ENCODE peak calls at places on chromosomes 4 and X, in nine cellular contexts. U, P, T, D, V, F, S, Q and O are unnamed samples. For H3K4me1, the result is how much of the 10 kb centered on the place peaks cover.

GRCh38 chr4:83282049-83282535 is 2.5 kb downstream of the COQ2 start:
- DNase-seq in U (peak), D (no peak), S (peak), T (peak), F (no peak), P (peak), Q (peak), V (no peak), O (no peak)

GRCh38 chrX:134712272-134712671 is 54.0 kb upstream of the PLAC1 start:
- DNase-seq in D (no peak), P (no peak), F (no peak), Q (no peak), S (no peak), T (no peak), U (no peak), V (no peak), O (no peak)

GRCh38 chr4:97238956-97239698 is 904.1 kb downstream of the STPG2 start:
- DNase-seq in D (no peak), T (no peak), S (no peak), U (no peak), Q (no peak), V (no peak), F (no peak), P (no peak), O (no peak)

GRCh38 chrX:53263597-53264094 is 17.7 kb downstream of the IQSEC2 start:
- DNase-seq in Q (no peak), P (peak), V (no peak), F (no peak), T (peak), S (peak), U (peak), D (no peak), O (peak)

GRCh38 chr4:38957947-38958346 is 74.3 kb downstream of the TMEM156 start:
- DNase-seq in D (no peak), T (no peak), F (no peak), V (no peak), U (no peak), Q (no peak), P (no peak), S (no peak), O (no peak)

GRCh38 chrX:51098046-51098445 is 187.5 kb downstream of the BMP15 start:
- DNase-seq in Q (no peak), V (no peak), D (no peak), P (no peak), T (no peak), S (no peak), U (no peak), F (no peak), O (no peak)

GRCh38 chrX:53048169-53049126 is at the start of gene GPR173:
- DNase-seq in Q (no peak), U (peak), F (peak), T (peak), V (no peak), P (no peak), D (no peak), S (no peak), O (no peak)

GRCh38 chr4:68907788-68908700 is 43.6 kb downstream of the UGT2A3 start:
- DNase-seq in S (no peak), U (no peak), Q (no peak), P (no peak), V (no peak), D (no peak), T (peak), F (no peak), O (no peak)

GRCh38 chrX:136318166-136318565 is 17.4 kb downstream of the ADGRG4 start:
- DNase-seq in V (no peak), Q (no peak), U (no peak), T (no peak), F (no peak), S (no peak), D (no peak), P (no peak), O (no peak)

GRCh38 chrX:43813898-43814297 is 68.4 kb downstream of the MAOB start:
- DNase-seq in S (peak), P (peak), Q (no peak), D (no peak), V (peak), F (no peak), U (no peak), T (peak), O (no peak)

GRCh38 chr4:186676531-186677158 is 47.0 kb downstream of the FAT1 start:
- DNase-seq in S (no peak), P (no peak), U (no peak), T (peak), F (no peak), V (no peak), D (no peak), Q (peak), O (no peak)

GRCh38 chrX:3550160-3550765 is 163.2 kb downstream of the PRKX start:
- DNase-seq in F (no peak), V (no peak), Q (no peak), P (peak), S (no peak), T (peak), D (no peak), U (no peak), O (no peak)

GRCh38 chrX:65644621-65645287 is 22.7 kb upstream of the MSN start:
- DNase-seq in T (peak), V (peak), Q (no peak), U (peak), F (peak), S (peak), D (peak), P (peak), O (no peak)

GRCh38 chr4:150033937-150034336 is 44.3 kb upstream of the DCLK2 start:
- DNase-seq in F (no peak), T (peak), S (no peak), D (no peak), U (peak), P (no peak), V (no peak), Q (no peak), O (no peak)

GRCh38 chrX:46860536-46860935 is 23.7 kb downstream of the RP2 start:
- DNase-seq in F (no peak), S (no peak), P (no peak), Q (no peak), D (no peak), T (no peak), V (no peak), U (no peak), O (no peak)

GRCh38 chr4:146193628-146194027 is 18.1 kb downstream of the LSM6 start:
- DNase-seq in U (no peak), P (no peak), D (no peak), T (no peak), F (no peak), Q (no peak), V (no peak), S (no peak), O (no peak)

GRCh38 chrX:108396188-108396885 is 41.9 kb downstream of the COL4A6 start:
- DNase-seq in F (no peak), U (peak), Q (no peak), T (peak), V (no peak), D (no peak), S (peak), P (no peak), O (no peak)

GRCh38 chr4:34323549-34324325 is 1920.6 kb downstream of the ARAP2 start:
- DNase-seq in V (no peak), P (no peak), T (no peak), D (no peak), U (no peak), S (no peak), Q (no peak), F (no peak), O (no peak)

GRCh38 chr4:64539234-64539849 is 130.1 kb upstream of the TECRL start:
- DNase-seq in P (peak), S (peak), V (no peak), D (peak), F (no peak), T (peak), U (peak), Q (peak), O (peak)

GRCh38 chrX:1205681-1206611 is 6.5 kb downstream of the CRLF2 start:
- DNase-seq in D (no peak), S (peak), Q (no peak), T (peak), V (no peak), P (peak), U (peak), F (no peak), O (peak)

GRCh38 chrX:43349363-43349762 is 306.7 kb upstream of the MAOA start:
- DNase-seq in Q (peak), T (no peak), S (peak), U (peak), P (peak), F (no peak), D (peak), V (no peak), O (peak)

GRCh38 chrX:19670321-19670750 is 155.0 kb upstream of the MAP3K15 start:
- DNase-seq in T (no peak), S (no peak), F (no peak), Q (peak), V (peak), P (no peak), D (no peak), U (no peak), O (no peak)

GRCh38 chr4:2924286-2924685 is 38.9 kb downstream of the NOP14 start:
- DNase-seq in P (no peak), Q (no peak), U (no peak), S (no peak), T (no peak), V (peak), F (peak), D (no peak), O (no peak)

GRCh38 chrX:102624105-102624504 is 24.8 kb downstream of the ARMCX5 start:
- DNase-seq in T (peak), F (no peak), P (no peak), S (no peak), Q (no peak), D (no peak), V (no peak), U (no peak), O (no peak)

GRCh38 chr4:85734446-85734845 is 259.5 kb downstream of the ARHGAP24 start:
- DNase-seq in Q (peak), F (no peak), U (peak), T (peak), D (no peak), S (peak), P (no peak), V (no peak), O (no peak)

GRCh38 chr4:86895692-86896488 is 3.7 kb upstream of the C4orf36 start:
- DNase-seq in F (no peak), D (no peak), S (peak), U (peak), V (no peak), Q (no peak), T (peak), P (peak), O (peak)

GRCh38 chrX:24334473-24334872 is 20.6 kb upstream of the SUPT20HL2 start:
- DNase-seq in D (no peak), F (no peak), U (no peak), T (peak), V (no peak), S (no peak), P (no peak), Q (no peak), O (no peak)

GRCh38 chr4:84852081-84852480 is 114.4 kb downstream of the WDFY3 start:
- DNase-seq in T (peak), P (no peak), V (no peak), F (no peak), Q (no peak), S (peak), U (peak), D (no peak), O (no peak)

GRCh38 chr4:89152972-89153371 is 41.6 kb downstream of the TIGD2 start:
- DNase-seq in S (no peak), V (no peak), F (no peak), Q (no peak), D (no peak), T (peak), P (no peak), U (no peak), O (no peak)

GRCh38 chr4:78659264-78659663 is 107.7 kb downstream of the ANXA3 start:
- DNase-seq in U (peak), V (no peak), F (no peak), T (peak), D (no peak), S (no peak), P (no peak), Q (no peak), O (no peak)

GRCh38 chr4:53695540-53696463 is 104.5 kb upstream of the LNX1 start:
- DNase-seq in P (no peak), U (no peak), F (no peak), T (no peak), S (no peak), V (no peak), D (no peak), Q (peak), O (no peak)

GRCh38 chr4:179225594-179225993 is 1783.4 kb upstream of the AGA start:
- DNase-seq in T (peak), S (no peak), F (no peak), D (no peak), V (no peak), U (no peak), P (no peak), Q (no peak), O (no peak)

GRCh38 chrX:80021611-80022010 is 7.1 kb downstream of the TBX22 start:
- DNase-seq in F (no peak), P (no peak), D (no peak), U (no peak), Q (no peak), S (no peak), V (no peak), T (no peak), O (no peak)

GRCh38 chrX:136541294-136541693 is 9.3 kb downstream of the VGLL1 start:
- DNase-seq in Q (peak), U (no peak), S (no peak), F (no peak), V (no peak), D (no peak), P (peak), T (no peak), O (no peak)

GRCh38 chr4:1410491-1411325 is 4.5 kb upstream of the NKX1-1 start:
- DNase-seq in U (peak), P (peak), Q (no peak), V (peak), T (peak), F (peak), S (no peak), D (no peak), O (no peak)

GRCh38 chr4:11805837-11806236 is 377.1 kb upstream of the HS3ST1 start:
- DNase-seq in S (peak), Q (no peak), P (no peak), V (no peak), U (peak), D (no peak), T (peak), F (no peak), O (peak)

GRCh38 chrX:41300758-41301437 is 33.1 kb upstream of the DDX3X start:
- DNase-seq in P (peak), U (peak), D (no peak), S (no peak), F (no peak), V (no peak), Q (no peak), T (peak), O (no peak)

DNA sequence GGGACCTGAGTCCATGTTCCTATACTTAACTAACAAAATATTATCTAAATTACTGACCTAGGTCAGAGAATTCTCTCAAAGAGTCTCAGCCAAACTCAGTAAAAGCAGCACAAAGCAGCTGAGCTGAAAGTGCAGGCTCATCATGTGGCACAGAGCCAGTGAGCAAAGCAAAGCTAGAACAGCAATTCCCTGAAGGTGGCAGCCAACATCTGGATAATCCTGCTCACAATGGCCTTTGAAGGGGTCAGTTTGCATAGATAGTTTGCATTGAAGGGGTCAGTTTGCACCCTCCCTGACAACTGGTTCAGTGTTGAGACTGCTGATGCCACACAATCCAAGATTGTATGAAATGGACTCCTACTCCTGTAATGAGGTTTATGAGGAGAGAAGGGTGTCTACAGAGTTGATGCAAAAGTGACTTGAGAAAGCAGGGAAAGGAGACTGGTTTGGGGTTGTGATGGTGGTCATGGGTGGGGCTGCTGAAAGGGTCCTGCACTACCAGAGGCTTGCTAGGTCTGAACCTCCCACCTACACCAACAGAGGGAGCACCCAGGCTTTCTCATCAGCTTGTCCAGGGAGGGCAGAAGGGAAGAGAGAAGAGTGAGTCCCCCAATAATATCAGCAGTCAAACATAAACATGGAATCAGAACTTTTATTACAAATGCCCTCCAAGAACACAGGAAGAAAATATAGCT is 39.7 kb downstream of the TRIM61 start:
- DNase-seq in S (no peak), V (peak), T (no peak), U (no peak), D (no peak), P (peak), F (no peak), Q (no peak), O (no peak)
- H3K4me3 ChIP-seq in S (no peak), V (no peak), T (no peak), U (no peak), D (no peak), P (no peak), F (no peak), Q (no peak), O (no peak)

DNA sequence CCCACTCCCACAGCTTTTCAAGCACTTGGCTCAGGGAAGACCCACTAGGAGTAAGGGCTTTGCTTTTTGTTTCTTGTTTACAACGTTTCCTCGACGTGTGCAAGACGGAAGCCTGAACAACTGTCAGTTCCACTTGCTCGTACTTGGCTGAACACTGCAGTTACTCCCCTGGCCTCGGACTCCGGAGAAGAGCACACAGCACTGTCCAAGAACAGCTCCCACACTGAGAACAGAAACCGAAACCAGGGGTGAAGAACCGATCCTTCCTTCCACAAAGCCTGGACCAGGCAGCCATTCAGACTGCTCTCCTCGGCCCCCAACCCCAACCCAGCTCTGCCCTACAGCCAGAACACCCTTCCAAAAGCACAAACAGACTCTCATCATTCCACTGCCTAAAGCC is 25.5 kb downstream of the IRF2 start:
- DNase-seq in U (peak), P (no peak), Q (no peak), V (peak), D (peak), F (no peak), T (peak), S (no peak), O (no peak)
- H3K4me1 ChIP-seq in U (under half), P (under half), Q (under half), V (half or more), D (under half), F (half or more), T (under half), S (under half), O (under half)

DNA sequence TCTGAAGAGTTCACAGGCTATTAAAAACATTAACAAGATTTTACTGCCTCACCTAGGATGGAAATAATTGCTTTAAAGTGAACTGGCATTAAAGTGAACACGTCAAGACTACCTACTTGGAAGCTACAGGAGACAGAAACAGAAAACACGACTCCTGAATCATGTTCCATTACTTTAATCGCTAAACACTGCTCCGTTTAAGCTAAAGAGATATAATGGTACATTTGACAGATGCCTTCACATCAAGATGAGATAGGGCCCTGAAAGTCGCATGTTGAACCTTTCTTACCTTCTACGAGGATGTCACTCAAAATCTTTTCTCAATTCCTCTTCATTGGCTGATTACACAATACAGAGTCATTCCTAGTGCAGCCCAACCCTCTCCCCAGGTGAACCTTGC is 206.3 kb upstream of the GATB start:
- DNase-seq in S (no peak), P (no peak), D (no peak), Q (no peak), T (no peak), U (no peak), V (no peak), F (no peak), O (no peak)
- H3K4me3 ChIP-seq in S (no peak), P (no peak), D (no peak), Q (no peak), T (no peak), U (no peak), V (no peak), F (no peak), O (no peak)

DNA sequence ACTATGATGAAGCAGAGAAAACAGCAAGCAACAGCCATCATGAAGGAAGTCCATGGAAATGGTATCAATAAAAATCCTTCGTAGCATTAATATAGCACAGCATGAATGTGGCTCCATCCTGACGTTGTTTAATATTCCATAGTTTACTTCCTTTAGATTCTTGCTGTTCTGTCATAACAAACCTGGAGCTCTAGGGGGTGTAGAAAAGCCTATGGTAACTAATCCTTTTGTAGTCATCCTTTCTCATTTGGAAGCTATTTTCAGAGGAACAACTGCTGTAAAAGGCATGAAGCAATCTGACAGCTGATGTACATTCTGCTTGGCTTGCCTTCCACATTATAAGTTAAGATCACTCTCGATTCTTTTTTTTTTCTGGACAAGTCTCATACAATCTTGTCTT is 909 bp downstream of the MYOZ2 start:
- DNase-seq in D (no peak), F (no peak), T (no peak), V (no peak), U (no peak), P (no peak), S (no peak), Q (no peak), O (no peak)
- H3K4me1 ChIP-seq in D (under half), F (under half), T (under half), V (under half), U (under half), P (under half), S (under half), Q (under half), O (under half)

GRCh38 chr4:80188457-80188800 is 8.9 kb upstream of the PRDM8 start:
- DNase-seq in Q (no peak), S (no peak), U (no peak), T (no peak), F (no peak), V (no peak), D (no peak), P (no peak), O (no peak)

GRCh38 chr4:80189956-80190671 is 7.2 kb upstream of the PRDM8 start:
- DNase-seq in S (no peak), V (peak), U (no peak), Q (no peak), P (no peak), D (no peak), F (no peak), T (peak), O (no peak)

GRCh38 chr4:80187677-80188076 is 9.6 kb upstream of the PRDM8 start:
- DNase-seq in S (no peak), D (no peak), Q (no peak), P (no peak), T (no peak), U (no peak), F (no peak), V (no peak), O (no peak)

GRCh38 chr4:80189581-80189955 is 7.7 kb upstream of the PRDM8 start:
- DNase-seq in Q (no peak), V (no peak), S (no peak), D (no peak), P (no peak), U (no peak), F (no peak), T (no peak), O (no peak)

GRCh38 chr4:80188801-80189458 is 8.4 kb upstream of the PRDM8 start:
- DNase-seq in T (no peak), P (no peak), S (no peak), F (no peak), Q (no peak), V (no peak), D (no peak), U (no peak), O (no peak)
- H3K4me3 ChIP-seq in T (peak), P (no peak), S (no peak), F (no peak), Q (no peak), V (no peak), D (no peak), U (no peak), O (no peak)

DNA sequence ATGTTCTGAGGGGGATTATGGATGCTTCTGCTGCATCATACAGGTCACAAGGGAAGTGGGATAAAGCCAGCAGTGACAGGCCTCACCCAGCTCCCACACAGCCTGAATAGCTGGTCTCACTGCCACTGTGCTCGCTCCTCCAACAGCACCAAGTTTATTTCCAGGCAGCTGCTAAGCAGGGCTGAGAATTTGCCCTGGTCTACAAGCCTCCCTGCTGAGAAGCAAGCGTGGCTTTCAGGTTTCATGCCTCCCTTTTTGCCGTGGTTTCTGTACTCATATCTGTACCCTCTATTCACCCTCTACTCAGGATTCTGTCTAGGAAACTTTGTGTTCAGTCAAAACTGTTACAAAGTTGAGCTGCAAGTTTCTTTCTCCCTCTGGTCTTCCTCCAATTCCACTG is 78.6 kb downstream of the MAGEC1 start:
- DNase-seq in T (no peak), D (no peak), Q (no peak), F (no peak), S (no peak), U (no peak), P (no peak), V (no peak), O (no peak)
- H3K4me1 ChIP-seq in T (under half), D (under half), Q (under half), F (under half), S (under half), U (under half), P (under half), V (under half), O (under half)